ENCODE peak calls at places on chromosomes 6 and 20, in eight cellular contexts. L is progenitor cell of endocrine pancreas, J is activated T-cell treated with anti-CD3 and anti-CD28 coated beads for 1 hour, V is AG09319, Q is NCI-H226, P is SHP77, O is islet precursor cell, K is left lung. W is an unnamed sample.

GRCh38 chr6:21599074-21599639 is 5.6 kb downstream of the SOX4 start:
- DNase-seq in L (no peak), J (no peak), V (no peak), Q (no peak), P (no peak), O (no peak), K (no peak), W (no peak)

GRCh38 chr6:140744648-140745320 is 1370.3 kb upstream of the CITED2 start:
- DNase-seq in L (no peak), J (no peak), V (peak), Q (no peak), P (no peak), O (no peak), K (no peak), W (peak)

GRCh38 chr20:23515250-23515939 is 24.5 kb downstream of the CST8 start:
- DNase-seq in L (no peak), J (no peak), V (peak), Q (no peak), P (no peak), O (no peak), K (no peak), W (peak)

GRCh38 chr6:34951741-34952140 is 62.7 kb downstream of the ANKS1A start:
- DNase-seq in L (no peak), J (no peak), V (no peak), Q (no peak), P (no peak), O (no peak), K (no peak), W (no peak)

GRCh38 chr6:150632785-150633465 is 33.2 kb downstream of the PLEKHG1 start:
- DNase-seq in L (no peak), J (no peak), V (no peak), Q (no peak), P (no peak), O (no peak), K (no peak), W (no peak)

GRCh38 chr6:162825597-162825996 is 97.8 kb downstream of the PACRG start:
- DNase-seq in L (no peak), J (no peak), V (no peak), Q (no peak), P (no peak), O (no peak), K (no peak), W (no peak)

GRCh38 chr6:32449088-32449736 is 9.5 kb downstream of the HLA-DRA start:
- DNase-seq in L (no peak), J (no peak), V (no peak), Q (no peak), P (no peak), O (no peak), K (no peak), W (no peak)

GRCh38 chr6:34358389-34358906 is 34.0 kb downstream of the NUDT3 start:
- DNase-seq in L (no peak), J (no peak), V (no peak), Q (peak), P (peak), O (no peak), K (no peak), W (peak)

GRCh38 chr6:10385512-10386132 is 29.3 kb downstream of the TFAP2A start:
- DNase-seq in L (no peak), J (no peak), V (no peak), Q (no peak), P (no peak), O (peak), K (no peak), W (no peak)

GRCh38 chr6:18477301-18477941 is 90.3 kb downstream of the RNF144B start:
- DNase-seq in L (no peak), J (no peak), V (no peak), Q (no peak), P (no peak), O (no peak), K (no peak), W (no peak)

GRCh38 chr6:127464881-127465459 is 5.8 kb upstream of the KIAA0408 start:
- DNase-seq in L (peak), J (peak), V (peak), Q (peak), P (peak), O (peak), K (no peak), W (no peak)

GRCh38 chr20:50380697-50381040 is 129.5 kb upstream of the PTPN1 start:
- DNase-seq in L (no peak), J (no peak), V (peak), Q (no peak), P (peak), O (no peak), K (no peak), W (no peak)

GRCh38 chr6:120993929-120994572 is 340.2 kb downstream of the TBC1D32 start:
- DNase-seq in L (no peak), J (no peak), V (no peak), Q (no peak), P (no peak), O (no peak), K (no peak), W (no peak)

GRCh38 chr6:53398541-53399344 is 50.0 kb upstream of the ELOVL5 start:
- DNase-seq in L (no peak), J (no peak), V (no peak), Q (no peak), P (no peak), O (no peak), K (no peak), W (no peak)

GRCh38 chr20:53177687-53178086 is 205.5 kb downstream of the TSHZ2 start:
- DNase-seq in L (no peak), J (no peak), V (no peak), Q (no peak), P (no peak), O (no peak), K (no peak), W (no peak)

GRCh38 chr6:105879902-105880547 is 206.1 kb upstream of the PRDM1 start:
- DNase-seq in L (no peak), J (no peak), V (no peak), Q (no peak), P (no peak), O (no peak), K (peak), W (peak)

GRCh38 chr6:2168480-2168879 is 76.9 kb downstream of the GMDS start:
- DNase-seq in L (no peak), J (no peak), V (no peak), Q (no peak), P (no peak), O (no peak), K (no peak), W (no peak)

GRCh38 chr6:102028173-102028572 is 634.7 kb downstream of the GRIK2 start:
- DNase-seq in L (no peak), J (no peak), V (no peak), Q (no peak), P (no peak), O (no peak), K (no peak), W (no peak)

GRCh38 chr6:153931431-153931830 is 107.6 kb upstream of the OPRM1 start:
- DNase-seq in L (no peak), J (no peak), V (no peak), Q (no peak), P (no peak), O (no peak), K (no peak), W (no peak)

GRCh38 chr6:33417127-33417902 is 592 bp downstream of the CUTA start:
- DNase-seq in L (no peak), J (no peak), V (no peak), Q (peak), P (no peak), O (no peak), K (no peak), W (peak)

GRCh38 chr6:98946877-98947410 is 802 bp downstream of the FBXL4 start:
- DNase-seq in L (no peak), J (peak), V (no peak), Q (no peak), P (peak), O (no peak), K (peak), W (no peak)

GRCh38 chr6:87066449-87067288 is 28.2 kb downstream of the CGA start:
- DNase-seq in L (no peak), J (no peak), V (peak), Q (peak), P (peak), O (no peak), K (no peak), W (peak)

GRCh38 chr20:4581838-4582237 is 139.9 kb upstream of the PRND start:
- DNase-seq in L (no peak), J (no peak), V (no peak), Q (no peak), P (no peak), O (no peak), K (no peak), W (no peak)

GRCh38 chr6:158668707-158669103 is 18.9 kb downstream of the SYTL3 start:
- DNase-seq in L (no peak), J (no peak), V (no peak), Q (no peak), P (no peak), O (no peak), K (no peak), W (no peak)

GRCh38 chr20:21105429-21106170 is 558 bp downstream of the LINC00237 start:
- DNase-seq in L (no peak), J (no peak), V (no peak), Q (no peak), P (no peak), O (no peak), K (peak), W (no peak)

W was measured in AG09309.